ENCODE peak calls at places on chromosome 17, in ten cellular contexts. O is pulmonary artery endothelial cell, R is hepatic stellate cell, Y is NCI-H1105, L is left ventricle myocardium inferior, B is tibial artery, V is anterior cingulate cortex, N is AG08396, C is NCI-H748 treated with DMSO at 0.1 percent for 48 hours, T is AG04449. H is an unnamed sample.

GRCh38 chr17:78734841-78735641 is 47.0 kb downstream of the CYTH1 start:
- DNase-seq in O (no peak), R (no peak), Y (no peak), L (no peak), B (no peak), V (no peak), N (no peak), C (no peak), T (no peak), H (no peak)

GRCh38 chr17:51640108-51640622 is 379.8 kb downstream of the UTP18 start:
- DNase-seq in O (no peak), R (no peak), Y (no peak), L (no peak), B (no peak), V (no peak), N (no peak), C (peak; percentile 40), T (no peak), H (peak; percentile 36)

GRCh38 chr17:7292729-7293128 is 1.7 kb downstream of the YBX2 start:
- DNase-seq in O (no peak), R (no peak), Y (no peak), L (no peak), B (no peak), V (no peak), N (peak; percentile 14), C (no peak), T (no peak), H (no peak)

GRCh38 chr17:2177235-2177811 is 122.4 kb downstream of the HIC1 start:
- DNase-seq in O (no peak), R (no peak), Y (no peak), L (no peak), B (no peak), V (no peak), N (no peak), C (no peak), T (no peak), H (peak; percentile 66)

GRCh38 chr17:27203241-27203640 is 90.7 kb upstream of the WSB1 start:
- DNase-seq in O (no peak), R (no peak), Y (no peak), L (no peak), B (no peak), V (no peak), N (no peak), C (no peak), T (no peak), H (no peak)

GRCh38 chr17:61221597-61222471 is 177.8 kb upstream of the TBX2 start:
- DNase-seq in O (no peak), R (no peak), Y (no peak), L (no peak), B (no peak), V (no peak), N (no peak), C (no peak), T (no peak), H (no peak)

GRCh38 chr17:38598536-38598935 is 7.2 kb downstream of the SRCIN1 start:
- DNase-seq in O (no peak), R (peak; percentile 69), Y (peak; percentile 77), L (no peak), B (no peak), V (peak; percentile 28), N (peak; percentile 46), C (no peak), T (no peak), H (peak; percentile 91)

GRCh38 chr17:36553459-36553858 is 8.7 kb downstream of the GGNBP2 start:
- DNase-seq in O (no peak), R (no peak), Y (no peak), L (no peak), B (no peak), V (no peak), N (no peak), C (no peak), T (no peak), H (no peak)

GRCh38 chr17:78935419-78936323 is 10.5 kb upstream of the TIMP2 start:
- DNase-seq in O (peak; percentile 24), R (peak; percentile 96), Y (no peak), L (peak; percentile 63), B (peak; percentile 87), V (no peak), N (peak; percentile 91), C (no peak), T (peak; percentile 84), H (no peak)

GRCh38 chr17:75878174-75878998 is at the start of gene TRIM47:
- DNase-seq in O (no peak), R (peak; percentile 66), Y (no peak), L (peak; percentile 80), B (peak; percentile 90), V (peak; percentile 43), N (peak; percentile 81), C (no peak), T (no peak), H (no peak)

GRCh38 chr17:16027708-16028584 is 28.3 kb downstream of the TTC19 start:
- DNase-seq in O (peak; percentile 72), R (peak; percentile 77), Y (no peak), L (no peak), B (no peak), V (no peak), N (peak; percentile 73), C (no peak), T (peak; percentile 76), H (no peak)

GRCh38 chr17:6755731-6756184 is at the start of gene XAF1:
- DNase-seq in O (no peak), R (peak; percentile 63), Y (no peak), L (peak; percentile 26), B (no peak), V (no peak), N (peak; percentile 27), C (no peak), T (no peak), H (no peak)

GRCh38 chr17:44518032-44518431 is 14.8 kb upstream of the GPATCH8 start:
- DNase-seq in O (no peak), R (peak; percentile 50), Y (no peak), L (no peak), B (no peak), V (no peak), N (peak; percentile 52), C (no peak), T (no peak), H (no peak)

GRCh38 chr17:83119987-83120864 is 40.8 kb downstream of the METRNL start:
- DNase-seq in O (no peak), R (no peak), Y (no peak), L (peak; percentile 20), B (peak; percentile 54), V (no peak), N (no peak), C (no peak), T (no peak), H (no peak)

GRCh38 chr17:71801301-71801700 is 319.5 kb upstream of the SOX9 start:
- DNase-seq in O (no peak), R (no peak), Y (no peak), L (no peak), B (no peak), V (peak; percentile 58), N (no peak), C (no peak), T (no peak), H (no peak)

GRCh38 chr17:75194879-75195278 is 10.6 kb upstream of the NUP85 start:
- DNase-seq in O (no peak), R (peak; percentile 17), Y (no peak), L (no peak), B (no peak), V (no peak), N (no peak), C (no peak), T (peak; percentile 55), H (no peak)

GRCh38 chr17:7356072-7356549 is 1.2 kb downstream of the TMEM95 start:
- DNase-seq in O (no peak), R (peak; percentile 74), Y (peak; percentile 83), L (peak; percentile 80), B (peak; percentile 87), V (peak; percentile 30), N (peak; percentile 71), C (peak; percentile 68), T (no peak), H (peak; percentile 49)

GRCh38 chr17:31089461-31089860 is 5.3 kb upstream of the NF1 start:
- DNase-seq in O (no peak), R (no peak), Y (no peak), L (no peak), B (no peak), V (no peak), N (no peak), C (no peak), T (no peak), H (no peak)

GRCh38 chr17:32192379-32192778 is 50.1 kb downstream of the RHOT1 start:
- DNase-seq in O (no peak), R (peak; percentile 54), Y (no peak), L (no peak), B (no peak), V (no peak), N (peak; percentile 13), C (no peak), T (no peak), H (no peak)

GRCh38 chr17:66411498-66411897 is 109.1 kb downstream of the PRKCA start:
- DNase-seq in O (no peak), R (no peak), Y (no peak), L (no peak), B (no peak), V (no peak), N (no peak), C (no peak), T (no peak), H (no peak)

GRCh38 chr17:1360975-1361374 is 39.0 kb downstream of the YWHAE start:
- DNase-seq in O (no peak), R (no peak), Y (no peak), L (no peak), B (no peak), V (no peak), N (no peak), C (no peak), T (no peak), H (no peak)